ENCODE peak calls at places on chromosomes 2 and 18, in ten cellular contexts. Q is sigmoid colon; G is RCC 7860; J is GM20000; K is CD4-positive, alpha-beta T cell; R is lower leg skin; E is brain microvascular endothelial cell; P is naive thymus-derived CD4-positive, alpha-beta T cell; A is hippocampal formation; I is mucosa of gallbladder. O is an unnamed sample.

GRCh38 chr18:52992041-52992440 is 652.0 kb downstream of the DCC start:
- DNase-seq in Q (no peak), G (no peak), J (no peak), K (no peak), R (no peak), E (no peak), P (no peak), A (no peak), I (no peak), O (no peak)

GRCh38 chr2:41510108-41510507 is 537.7 kb upstream of the PKDCC start:
- DNase-seq in Q (no peak), G (no peak), J (no peak), K (no peak), R (no peak), E (no peak), P (no peak), A (no peak), I (no peak), O (no peak)

GRCh38 chr2:240561325-240561971 is 1.3 kb downstream of the DUSP28 start:
- DNase-seq in Q (peak; percentile 61), G (peak; percentile 71), J (no peak), K (no peak), R (peak; percentile 73), E (peak; percentile 51), P (no peak), A (no peak), I (peak; percentile 23), O (peak; percentile 12)

GRCh38 chr2:37919631-37920032 is 5.5 kb upstream of the RMDN2 start:
- DNase-seq in Q (no peak), G (no peak), J (no peak), K (no peak), R (no peak), E (no peak), P (no peak), A (no peak), I (no peak), O (peak; percentile 70)

GRCh38 chr2:61469424-61470121 is 1.3 kb downstream of the USP34 start:
- DNase-seq in Q (no peak), G (no peak), J (no peak), K (no peak), R (no peak), E (no peak), P (no peak), A (no peak), I (no peak), O (no peak)

GRCh38 chr2:63698825-63699548 is 110.2 kb downstream of the MDH1 start:
- DNase-seq in Q (peak; percentile 84), G (peak; percentile 74), J (peak; percentile 58), K (no peak), R (peak; percentile 89), E (peak; percentile 70), P (peak; percentile 31), A (no peak), I (peak; percentile 65), O (peak; percentile 52)

GRCh38 chr2:141911485-141912066 is 219.2 kb downstream of the LRP1B start:
- DNase-seq in Q (no peak), G (no peak), J (peak; percentile 2), K (no peak), R (no peak), E (peak; percentile 5), P (no peak), A (no peak), I (no peak), O (peak; percentile 32)

GRCh38 chr2:84669122-84669521 is 152.8 kb downstream of the DNAH6 start:
- DNase-seq in Q (no peak), G (no peak), J (no peak), K (no peak), R (no peak), E (no peak), P (no peak), A (no peak), I (no peak), O (no peak)

GRCh38 chr18:40493316-40493715 is 1461.7 kb upstream of the PIK3C3 start:
- DNase-seq in Q (no peak), G (no peak), J (no peak), K (no peak), R (no peak), E (no peak), P (no peak), A (no peak), I (no peak), O (no peak)

GRCh38 chr2:231715988-231716616 is 7.8 kb downstream of the PTMA start:
- DNase-seq in Q (no peak), G (no peak), J (no peak), K (no peak), R (no peak), E (peak; percentile 58), P (no peak), A (no peak), I (no peak), O (no peak)

GRCh38 chr18:28512357-28512756 is 335.4 kb upstream of the CDH2 start:
- DNase-seq in Q (no peak), G (no peak), J (no peak), K (no peak), R (no peak), E (no peak), P (no peak), A (no peak), I (no peak), O (no peak)

GRCh38 chr2:152920846-152921245 is 202.4 kb downstream of the ARL6IP6 start:
- DNase-seq in Q (peak; percentile 66), G (no peak), J (no peak), K (no peak), R (no peak), E (no peak), P (no peak), A (no peak), I (no peak), O (no peak)

GRCh38 chr2:167832840-167833239 is 414.6 kb downstream of the STK39 start:
- DNase-seq in Q (no peak), G (peak; percentile 49), J (no peak), K (no peak), R (no peak), E (no peak), P (no peak), A (no peak), I (no peak), O (no peak)

GRCh38 chr18:72871091-72871490 is 3.3 kb upstream of the NETO1 start:
- DNase-seq in Q (no peak), G (no peak), J (no peak), K (no peak), R (no peak), E (peak; percentile 40), P (no peak), A (no peak), I (no peak), O (no peak)

GRCh38 chr2:123493687-123494086 is 531.4 kb upstream of the CNTNAP5 start:
- DNase-seq in Q (no peak), G (no peak), J (no peak), K (no peak), R (no peak), E (no peak), P (no peak), A (no peak), I (no peak), O (no peak)

GRCh38 chr2:236877972-236878371 is 207.7 kb upstream of the COPS8 start:
- DNase-seq in Q (no peak), G (no peak), J (no peak), K (no peak), R (no peak), E (no peak), P (no peak), A (no peak), I (no peak), O (no peak)

GRCh38 chr2:232137346-232137745 is 175.8 kb downstream of the DIS3L2 start:
- DNase-seq in Q (no peak), G (no peak), J (no peak), K (no peak), R (no peak), E (no peak), P (no peak), A (no peak), I (no peak), O (no peak)

GRCh38 chr2:186274936-186275575 is 211.0 kb upstream of the ZC3H15 start:
- DNase-seq in Q (no peak), G (no peak), J (no peak), K (no peak), R (no peak), E (peak; percentile 59), P (no peak), A (no peak), I (no peak), O (no peak)

GRCh38 chr2:234643407-234643806 is 146.5 kb upstream of the ARL4C start:
- DNase-seq in Q (no peak), G (no peak), J (no peak), K (no peak), R (no peak), E (no peak), P (no peak), A (no peak), I (no peak), O (no peak)

GRCh38 chr2:53854678-53855077 is 5.1 kb downstream of the GPR75 start:
- DNase-seq in Q (no peak), G (no peak), J (no peak), K (no peak), R (no peak), E (no peak), P (no peak), A (no peak), I (no peak), O (no peak)

GRCh38 chr18:9475643-9476580 is 599 bp downstream of the RALBP1 start:
- DNase-seq in Q (no peak), G (no peak), J (peak; percentile 84), K (peak; percentile 31), R (no peak), E (peak; percentile 1), P (peak; percentile 14), A (peak; percentile 44), I (no peak), O (peak; percentile 24)

GRCh38 chr2:96816836-96817702 is 1.0 kb downstream of the CNNM3 start:
- DNase-seq in Q (no peak), G (no peak), J (no peak), K (no peak), R (no peak), E (peak; percentile 9), P (no peak), A (no peak), I (no peak), O (no peak)

GRCh38 chr2:110645616-110646015 is 32.2 kb downstream of the BUB1 start:
- DNase-seq in Q (no peak), G (no peak), J (no peak), K (no peak), R (no peak), E (no peak), P (no peak), A (no peak), I (no peak), O (no peak)

GRCh38 chr2:26617259-26618083 is 23.7 kb downstream of the CIB4 start:
- DNase-seq in Q (peak; percentile 34), G (no peak), J (no peak), K (no peak), R (peak; percentile 57), E (no peak), P (no peak), A (no peak), I (no peak), O (no peak)

GRCh38 chr18:48835745-48836191 is 115.0 kb downstream of the SMAD7 start:
- DNase-seq in Q (peak; percentile 47), G (no peak), J (no peak), K (no peak), R (no peak), E (no peak), P (no peak), A (no peak), I (no peak), O (no peak)

GRCh38 chr2:11746807-11747459 is 501 bp downstream of the LPIN1 start:
- DNase-seq in Q (no peak), G (no peak), J (no peak), K (no peak), R (no peak), E (peak; percentile 7), P (peak; percentile 32), A (peak; percentile 58), I (no peak), O (peak; percentile 37)

GRCh38 chr18:32847719-32848118 is 74.9 kb upstream of the KLHL14 start:
- DNase-seq in Q (no peak), G (no peak), J (no peak), K (no peak), R (no peak), E (no peak), P (no peak), A (no peak), I (no peak), O (no peak)

GRCh38 chr18:23354625-23355024 is 98.5 kb upstream of the RIOK3 start:
- DNase-seq in Q (no peak), G (peak; percentile 81), J (no peak), K (no peak), R (no peak), E (peak; percentile 74), P (no peak), A (no peak), I (no peak), O (no peak)